ENCODE peak calls at places on chromosomes 13 and 19, in seven cellular contexts. G is heart left ventricle; A is activated CD4-positive, alpha-beta T cell treated with anti-CD3 and anti-CD28 coated beads, Interleukin-2, amount 50 U/mL, for 1 hour; P is endothelial cell; F is stimulated activated CD8-positive, alpha-beta memory T cell treated with anti-CD3 and anti-CD28 coated beads, Interleukin-4, amount 100 ng/mL, for 1 hour; K is T-helper 2 cell; L is CD8-positive, alpha-beta memory T cell. M is an unnamed sample.

GRCh38 chr13:84645196-84646071 is 763.2 kb upstream of the SLITRK1 start:
- DNase-seq in G (no peak), A (no peak), P (no peak), F (no peak), K (no peak), L (no peak), M (peak; percentile 16)

GRCh38 chr13:83215627-83216026 is 666.6 kb downstream of the SLITRK1 start:
- DNase-seq in G (no peak), A (no peak), P (no peak), F (no peak), K (no peak), L (no peak), M (peak; percentile 84)

GRCh38 chr13:53513199-53513598 is 484.6 kb downstream of the OLFM4 start:
- DNase-seq in G (no peak), A (no peak), P (no peak), F (no peak), K (no peak), L (no peak), M (no peak)

GRCh38 chr13:82305588-82305987 is 1576.7 kb downstream of the SLITRK1 start:
- DNase-seq in G (no peak), A (no peak), P (no peak), F (no peak), K (no peak), L (no peak), M (no peak)

GRCh38 chr19:57357406-57357805 is 5.9 kb upstream of the TRAPPC2B start:
- DNase-seq in G (no peak), A (no peak), P (no peak), F (no peak), K (no peak), L (no peak), M (no peak)

GRCh38 chr13:86562876-86563275 is 763.7 kb upstream of the SLITRK6 start:
- DNase-seq in G (no peak), A (no peak), P (no peak), F (no peak), K (no peak), L (no peak), M (no peak)

GRCh38 chr19:10655457-10656312 is 1.5 kb downstream of the ILF3 start:
- DNase-seq in G (no peak), A (no peak), P (peak; percentile 22), F (no peak), K (no peak), L (no peak), M (peak; percentile 50)

GRCh38 chr19:55132453-55133129 is 15.2 kb upstream of the PPP1R12C start:
- DNase-seq in G (no peak), A (no peak), P (no peak), F (no peak), K (no peak), L (no peak), M (no peak)

GRCh38 chr19:19459099-19459498 is 53.6 kb downstream of the GATAD2A start:
- DNase-seq in G (no peak), A (no peak), P (no peak), F (no peak), K (no peak), L (no peak), M (peak; percentile 67)

GRCh38 chr19:23774156-23774971 is 15.7 kb upstream of the ZNF681 start:
- DNase-seq in G (no peak), A (no peak), P (no peak), F (no peak), K (no peak), L (no peak), M (peak; percentile 36)

GRCh38 chr19:3171894-3172679 is 6.5 kb upstream of the S1PR4 start:
- DNase-seq in G (no peak), A (no peak), P (no peak), F (no peak), K (no peak), L (no peak), M (no peak)

GRCh38 chr13:110426745-110427144 is 119.7 kb downstream of the COL4A2 start:
- DNase-seq in G (no peak), A (no peak), P (no peak), F (no peak), K (no peak), L (no peak), M (no peak)

GRCh38 chr19:7982651-7983099 is 22.8 kb downstream of the ELAVL1 start:
- DNase-seq in G (no peak), A (no peak), P (no peak), F (no peak), K (no peak), L (no peak), M (no peak)

GRCh38 chr19:28737021-28737525 is 475.9 kb downstream of the UQCRFS1 start:
- DNase-seq in G (no peak), A (no peak), P (no peak), F (no peak), K (no peak), L (no peak), M (peak; percentile 70)

GRCh38 chr13:73772449-73773186 is 361.6 kb downstream of the KLF12 start:
- DNase-seq in G (no peak), A (no peak), P (no peak), F (no peak), K (no peak), L (no peak), M (no peak)

GRCh38 chr19:5914946-5915781 is 1.1 kb downstream of the CAPS start:
- DNase-seq in G (no peak), A (no peak), P (no peak), F (no peak), K (no peak), L (no peak), M (no peak)

GRCh38 chr13:49218493-49219051 is 1.6 kb upstream of the MLNR start:
- DNase-seq in G (no peak), A (no peak), P (no peak), F (no peak), K (no peak), L (no peak), M (peak; percentile 29)